ENCODE peak calls at places on chromosomes 2 and 18, in eight cellular contexts. One of them, this sample, is unnamed.

GRCh38 chr2:109067829-109068152 is 61.2 kb upstream of the SH3RF3 start:
- DNase-seq in lung microvascular endothelial cell: no peak
- DNase-seq in 8988T: no peak
- DNase-seq in kidney glomerular epithelial cell: no peak
- DNase-seq in stimulated activated CD4-positive, alpha-beta T cell treated with anti-CD3 and anti-CD28 coated beads, Interleukin-15, amount 100 ng/mL, for 1 hour: no peak
- DNase-seq in stimulated activated naive CD8-positive, alpha-beta T cell treated with anti-CD3 and anti-CD28 coated beads, Interleukin-15, Interleukin-2, amounts not matched to agents 100 U/mL and 50 U/mL, for 24 hours: no peak
- DNase-seq in activated T-helper 1 cell treated with Interleukin-2 at 50 U/mL for 16 hours: no peak
- DNase-seq in mucosa of gallbladder: no peak
- DNase-seq in this sample: no peak

GRCh38 chr2:70833246-70833645 is 2.4 kb downstream of the CD207 start:
- DNase-seq in lung microvascular endothelial cell: no peak
- DNase-seq in 8988T: no peak
- DNase-seq in kidney glomerular epithelial cell: no peak
- DNase-seq in stimulated activated CD4-positive, alpha-beta T cell treated with anti-CD3 and anti-CD28 coated beads, Interleukin-15, amount 100 ng/mL, for 1 hour: no peak
- DNase-seq in stimulated activated naive CD8-positive, alpha-beta T cell treated with anti-CD3 and anti-CD28 coated beads, Interleukin-15, Interleukin-2, amounts not matched to agents 100 U/mL and 50 U/mL, for 24 hours: no peak
- DNase-seq in activated T-helper 1 cell treated with Interleukin-2 at 50 U/mL for 16 hours: no peak
- DNase-seq in mucosa of gallbladder: no peak
- DNase-seq in this sample: no peak

GRCh38 chr2:122737429-122738077 is 982.1 kb downstream of the TSN start:
- DNase-seq in lung microvascular endothelial cell: peak
- DNase-seq in 8988T: no peak
- DNase-seq in kidney glomerular epithelial cell: no peak
- DNase-seq in stimulated activated CD4-positive, alpha-beta T cell treated with anti-CD3 and anti-CD28 coated beads, Interleukin-15, amount 100 ng/mL, for 1 hour: no peak
- DNase-seq in stimulated activated naive CD8-positive, alpha-beta T cell treated with anti-CD3 and anti-CD28 coated beads, Interleukin-15, Interleukin-2, amounts not matched to agents 100 U/mL and 50 U/mL, for 24 hours: no peak
- DNase-seq in activated T-helper 1 cell treated with Interleukin-2 at 50 U/mL for 16 hours: no peak
- DNase-seq in mucosa of gallbladder: no peak
- DNase-seq in this sample: no peak

GRCh38 chr18:24791736-24792135 is 331.3 kb downstream of the HRH4 start:
- DNase-seq in lung microvascular endothelial cell: no peak
- DNase-seq in 8988T: no peak
- DNase-seq in kidney glomerular epithelial cell: no peak
- DNase-seq in stimulated activated CD4-positive, alpha-beta T cell treated with anti-CD3 and anti-CD28 coated beads, Interleukin-15, amount 100 ng/mL, for 1 hour: no peak
- DNase-seq in stimulated activated naive CD8-positive, alpha-beta T cell treated with anti-CD3 and anti-CD28 coated beads, Interleukin-15, Interleukin-2, amounts not matched to agents 100 U/mL and 50 U/mL, for 24 hours: no peak
- DNase-seq in activated T-helper 1 cell treated with Interleukin-2 at 50 U/mL for 16 hours: no peak
- DNase-seq in mucosa of gallbladder: no peak
- DNase-seq in this sample: no peak

GRCh38 chr2:30235859-30236535 is 4.7 kb downstream of the LBH start:
- DNase-seq in lung microvascular endothelial cell: no peak
- DNase-seq in 8988T: no peak
- DNase-seq in kidney glomerular epithelial cell: no peak
- DNase-seq in stimulated activated CD4-positive, alpha-beta T cell treated with anti-CD3 and anti-CD28 coated beads, Interleukin-15, amount 100 ng/mL, for 1 hour: peak
- DNase-seq in stimulated activated naive CD8-positive, alpha-beta T cell treated with anti-CD3 and anti-CD28 coated beads, Interleukin-15, Interleukin-2, amounts not matched to agents 100 U/mL and 50 U/mL, for 24 hours: peak
- DNase-seq in activated T-helper 1 cell treated with Interleukin-2 at 50 U/mL for 16 hours: no peak
- DNase-seq in mucosa of gallbladder: no peak
- DNase-seq in this sample: no peak

GRCh38 chr2:173644146-173644545 is 289.5 kb downstream of the CDCA7 start:
- DNase-seq in lung microvascular endothelial cell: no peak
- DNase-seq in 8988T: no peak
- DNase-seq in kidney glomerular epithelial cell: peak
- DNase-seq in stimulated activated CD4-positive, alpha-beta T cell treated with anti-CD3 and anti-CD28 coated beads, Interleukin-15, amount 100 ng/mL, for 1 hour: no peak
- DNase-seq in stimulated activated naive CD8-positive, alpha-beta T cell treated with anti-CD3 and anti-CD28 coated beads, Interleukin-15, Interleukin-2, amounts not matched to agents 100 U/mL and 50 U/mL, for 24 hours: no peak
- DNase-seq in activated T-helper 1 cell treated with Interleukin-2 at 50 U/mL for 16 hours: no peak
- DNase-seq in mucosa of gallbladder: no peak
- DNase-seq in this sample: no peak

GRCh38 chr2:45612265-45612664 is 1.2 kb upstream of the SRBD1 start:
- DNase-seq in lung microvascular endothelial cell: peak
- DNase-seq in 8988T: no peak
- DNase-seq in kidney glomerular epithelial cell: peak
- DNase-seq in stimulated activated CD4-positive, alpha-beta T cell treated with anti-CD3 and anti-CD28 coated beads, Interleukin-15, amount 100 ng/mL, for 1 hour: no peak
- DNase-seq in stimulated activated naive CD8-positive, alpha-beta T cell treated with anti-CD3 and anti-CD28 coated beads, Interleukin-15, Interleukin-2, amounts not matched to agents 100 U/mL and 50 U/mL, for 24 hours: no peak
- DNase-seq in activated T-helper 1 cell treated with Interleukin-2 at 50 U/mL for 16 hours: no peak
- DNase-seq in mucosa of gallbladder: no peak
- DNase-seq in this sample: no peak

GRCh38 chr2:201154615-201155014 is 28.3 kb upstream of the CASP10 start:
- DNase-seq in lung microvascular endothelial cell: no peak
- DNase-seq in 8988T: no peak
- DNase-seq in kidney glomerular epithelial cell: no peak
- DNase-seq in stimulated activated CD4-positive, alpha-beta T cell treated with anti-CD3 and anti-CD28 coated beads, Interleukin-15, amount 100 ng/mL, for 1 hour: no peak
- DNase-seq in stimulated activated naive CD8-positive, alpha-beta T cell treated with anti-CD3 and anti-CD28 coated beads, Interleukin-15, Interleukin-2, amounts not matched to agents 100 U/mL and 50 U/mL, for 24 hours: no peak
- DNase-seq in activated T-helper 1 cell treated with Interleukin-2 at 50 U/mL for 16 hours: no peak
- DNase-seq in mucosa of gallbladder: no peak
- DNase-seq in this sample: no peak

GRCh38 chr18:22564036-22564435 is 146.3 kb upstream of the CTAGE1 start:
- DNase-seq in lung microvascular endothelial cell: no peak
- DNase-seq in 8988T: no peak
- DNase-seq in kidney glomerular epithelial cell: peak
- DNase-seq in stimulated activated CD4-positive, alpha-beta T cell treated with anti-CD3 and anti-CD28 coated beads, Interleukin-15, amount 100 ng/mL, for 1 hour: no peak
- DNase-seq in stimulated activated naive CD8-positive, alpha-beta T cell treated with anti-CD3 and anti-CD28 coated beads, Interleukin-15, Interleukin-2, amounts not matched to agents 100 U/mL and 50 U/mL, for 24 hours: no peak
- DNase-seq in activated T-helper 1 cell treated with Interleukin-2 at 50 U/mL for 16 hours: no peak
- DNase-seq in mucosa of gallbladder: no peak
- DNase-seq in this sample: no peak

GRCh38 chr2:196482119-196483065 is 157.1 kb upstream of the CCDC150 start:
- DNase-seq in lung microvascular endothelial cell: no peak
- DNase-seq in 8988T: no peak
- DNase-seq in kidney glomerular epithelial cell: no peak
- DNase-seq in stimulated activated CD4-positive, alpha-beta T cell treated with anti-CD3 and anti-CD28 coated beads, Interleukin-15, amount 100 ng/mL, for 1 hour: no peak
- DNase-seq in stimulated activated naive CD8-positive, alpha-beta T cell treated with anti-CD3 and anti-CD28 coated beads, Interleukin-15, Interleukin-2, amounts not matched to agents 100 U/mL and 50 U/mL, for 24 hours: no peak
- DNase-seq in activated T-helper 1 cell treated with Interleukin-2 at 50 U/mL for 16 hours: no peak
- DNase-seq in mucosa of gallbladder: no peak
- DNase-seq in this sample: no peak

GRCh38 chr2:61714210-61714609 is 139.7 kb downstream of the FAM161A start:
- DNase-seq in lung microvascular endothelial cell: no peak
- DNase-seq in 8988T: no peak
- DNase-seq in kidney glomerular epithelial cell: no peak
- DNase-seq in stimulated activated CD4-positive, alpha-beta T cell treated with anti-CD3 and anti-CD28 coated beads, Interleukin-15, amount 100 ng/mL, for 1 hour: no peak
- DNase-seq in stimulated activated naive CD8-positive, alpha-beta T cell treated with anti-CD3 and anti-CD28 coated beads, Interleukin-15, Interleukin-2, amounts not matched to agents 100 U/mL and 50 U/mL, for 24 hours: no peak
- DNase-seq in activated T-helper 1 cell treated with Interleukin-2 at 50 U/mL for 16 hours: no peak
- DNase-seq in mucosa of gallbladder: no peak
- DNase-seq in this sample: no peak

GRCh38 chr18:2274613-2275012 is 296.7 kb downstream of the METTL4 start:
- DNase-seq in lung microvascular endothelial cell: no peak
- DNase-seq in 8988T: no peak
- DNase-seq in kidney glomerular epithelial cell: no peak
- DNase-seq in stimulated activated CD4-positive, alpha-beta T cell treated with anti-CD3 and anti-CD28 coated beads, Interleukin-15, amount 100 ng/mL, for 1 hour: no peak
- DNase-seq in stimulated activated naive CD8-positive, alpha-beta T cell treated with anti-CD3 and anti-CD28 coated beads, Interleukin-15, Interleukin-2, amounts not matched to agents 100 U/mL and 50 U/mL, for 24 hours: no peak
- DNase-seq in activated T-helper 1 cell treated with Interleukin-2 at 50 U/mL for 16 hours: no peak
- DNase-seq in mucosa of gallbladder: no peak
- DNase-seq in this sample: no peak

GRCh38 chr18:76765649-76766048 is 56.7 kb upstream of the ZNF236 start:
- DNase-seq in lung microvascular endothelial cell: no peak
- DNase-seq in 8988T: no peak
- DNase-seq in kidney glomerular epithelial cell: no peak
- DNase-seq in stimulated activated CD4-positive, alpha-beta T cell treated with anti-CD3 and anti-CD28 coated beads, Interleukin-15, amount 100 ng/mL, for 1 hour: no peak
- DNase-seq in stimulated activated naive CD8-positive, alpha-beta T cell treated with anti-CD3 and anti-CD28 coated beads, Interleukin-15, Interleukin-2, amounts not matched to agents 100 U/mL and 50 U/mL, for 24 hours: no peak
- DNase-seq in activated T-helper 1 cell treated with Interleukin-2 at 50 U/mL for 16 hours: no peak
- DNase-seq in mucosa of gallbladder: no peak
- DNase-seq in this sample: no peak

GRCh38 chr2:138209009-138209408 is 244.7 kb downstream of the HNMT start:
- DNase-seq in lung microvascular endothelial cell: no peak
- DNase-seq in 8988T: no peak
- DNase-seq in kidney glomerular epithelial cell: peak
- DNase-seq in stimulated activated CD4-positive, alpha-beta T cell treated with anti-CD3 and anti-CD28 coated beads, Interleukin-15, amount 100 ng/mL, for 1 hour: no peak
- DNase-seq in stimulated activated naive CD8-positive, alpha-beta T cell treated with anti-CD3 and anti-CD28 coated beads, Interleukin-15, Interleukin-2, amounts not matched to agents 100 U/mL and 50 U/mL, for 24 hours: no peak
- DNase-seq in activated T-helper 1 cell treated with Interleukin-2 at 50 U/mL for 16 hours: no peak
- DNase-seq in mucosa of gallbladder: no peak
- DNase-seq in this sample: peak

GRCh38 chr2:68365087-68365486 is at the start of gene PLEK:
- DNase-seq in lung microvascular endothelial cell: no peak
- DNase-seq in 8988T: no peak
- DNase-seq in kidney glomerular epithelial cell: no peak
- DNase-seq in stimulated activated CD4-positive, alpha-beta T cell treated with anti-CD3 and anti-CD28 coated beads, Interleukin-15, amount 100 ng/mL, for 1 hour: no peak
- DNase-seq in stimulated activated naive CD8-positive, alpha-beta T cell treated with anti-CD3 and anti-CD28 coated beads, Interleukin-15, Interleukin-2, amounts not matched to agents 100 U/mL and 50 U/mL, for 24 hours: peak
- DNase-seq in activated T-helper 1 cell treated with Interleukin-2 at 50 U/mL for 16 hours: no peak
- DNase-seq in mucosa of gallbladder: peak
- DNase-seq in this sample: no peak

GRCh38 chr2:8146329-8147048 is 535.4 kb upstream of the ID2 start:
- DNase-seq in lung microvascular endothelial cell: no peak
- DNase-seq in 8988T: no peak
- DNase-seq in kidney glomerular epithelial cell: no peak
- DNase-seq in stimulated activated CD4-positive, alpha-beta T cell treated with anti-CD3 and anti-CD28 coated beads, Interleukin-15, amount 100 ng/mL, for 1 hour: no peak
- DNase-seq in stimulated activated naive CD8-positive, alpha-beta T cell treated with anti-CD3 and anti-CD28 coated beads, Interleukin-15, Interleukin-2, amounts not matched to agents 100 U/mL and 50 U/mL, for 24 hours: no peak
- DNase-seq in activated T-helper 1 cell treated with Interleukin-2 at 50 U/mL for 16 hours: no peak
- DNase-seq in mucosa of gallbladder: peak
- DNase-seq in this sample: peak

GRCh38 chr2:172270278-172271079 is 156.9 kb upstream of the ITGA6 start:
- DNase-seq in lung microvascular endothelial cell: no peak
- DNase-seq in 8988T: no peak
- DNase-seq in kidney glomerular epithelial cell: peak
- DNase-seq in stimulated activated CD4-positive, alpha-beta T cell treated with anti-CD3 and anti-CD28 coated beads, Interleukin-15, amount 100 ng/mL, for 1 hour: no peak
- DNase-seq in stimulated activated naive CD8-positive, alpha-beta T cell treated with anti-CD3 and anti-CD28 coated beads, Interleukin-15, Interleukin-2, amounts not matched to agents 100 U/mL and 50 U/mL, for 24 hours: no peak
- DNase-seq in activated T-helper 1 cell treated with Interleukin-2 at 50 U/mL for 16 hours: peak
- DNase-seq in mucosa of gallbladder: peak
- DNase-seq in this sample: no peak

GRCh38 chr2:239832995-239833727 is 192.0 kb downstream of the NDUFA10 start:
- DNase-seq in lung microvascular endothelial cell: no peak
- DNase-seq in 8988T: no peak
- DNase-seq in kidney glomerular epithelial cell: no peak
- DNase-seq in stimulated activated CD4-positive, alpha-beta T cell treated with anti-CD3 and anti-CD28 coated beads, Interleukin-15, amount 100 ng/mL, for 1 hour: no peak
- DNase-seq in stimulated activated naive CD8-positive, alpha-beta T cell treated with anti-CD3 and anti-CD28 coated beads, Interleukin-15, Interleukin-2, amounts not matched to agents 100 U/mL and 50 U/mL, for 24 hours: no peak
- DNase-seq in activated T-helper 1 cell treated with Interleukin-2 at 50 U/mL for 16 hours: no peak
- DNase-seq in mucosa of gallbladder: peak
- DNase-seq in this sample: no peak

GRCh38 chr18:74544898-74545297 is 10.6 kb downstream of the CNDP1 start:
- DNase-seq in lung microvascular endothelial cell: no peak
- DNase-seq in 8988T: no peak
- DNase-seq in kidney glomerular epithelial cell: no peak
- DNase-seq in stimulated activated CD4-positive, alpha-beta T cell treated with anti-CD3 and anti-CD28 coated beads, Interleukin-15, amount 100 ng/mL, for 1 hour: no peak
- DNase-seq in stimulated activated naive CD8-positive, alpha-beta T cell treated with anti-CD3 and anti-CD28 coated beads, Interleukin-15, Interleukin-2, amounts not matched to agents 100 U/mL and 50 U/mL, for 24 hours: no peak
- DNase-seq in activated T-helper 1 cell treated with Interleukin-2 at 50 U/mL for 16 hours: no peak
- DNase-seq in mucosa of gallbladder: no peak
- DNase-seq in this sample: no peak

GRCh38 chr2:70994055-70994444 is 623 bp downstream of the TEX261 start:
- DNase-seq in lung microvascular endothelial cell: peak
- DNase-seq in 8988T: no peak
- DNase-seq in kidney glomerular epithelial cell: no peak
- DNase-seq in stimulated activated CD4-positive, alpha-beta T cell treated with anti-CD3 and anti-CD28 coated beads, Interleukin-15, amount 100 ng/mL, for 1 hour: no peak
- DNase-seq in stimulated activated naive CD8-positive, alpha-beta T cell treated with anti-CD3 and anti-CD28 coated beads, Interleukin-15, Interleukin-2, amounts not matched to agents 100 U/mL and 50 U/mL, for 24 hours: peak
- DNase-seq in activated T-helper 1 cell treated with Interleukin-2 at 50 U/mL for 16 hours: no peak
- DNase-seq in mucosa of gallbladder: no peak
- DNase-seq in this sample: no peak

GRCh38 chr2:134737671-134738070 is 18.9 kb upstream of the TMEM163 start:
- DNase-seq in lung microvascular endothelial cell: no peak
- DNase-seq in 8988T: no peak
- DNase-seq in kidney glomerular epithelial cell: no peak
- DNase-seq in stimulated activated CD4-positive, alpha-beta T cell treated with anti-CD3 and anti-CD28 coated beads, Interleukin-15, amount 100 ng/mL, for 1 hour: no peak
- DNase-seq in stimulated activated naive CD8-positive, alpha-beta T cell treated with anti-CD3 and anti-CD28 coated beads, Interleukin-15, Interleukin-2, amounts not matched to agents 100 U/mL and 50 U/mL, for 24 hours: no peak
- DNase-seq in activated T-helper 1 cell treated with Interleukin-2 at 50 U/mL for 16 hours: no peak
- DNase-seq in mucosa of gallbladder: peak
- DNase-seq in this sample: no peak

GRCh38 chr2:32403782-32404181 is 47.0 kb downstream of the BIRC6 start:
- DNase-seq in lung microvascular endothelial cell: no peak
- DNase-seq in 8988T: no peak
- DNase-seq in kidney glomerular epithelial cell: no peak
- DNase-seq in stimulated activated CD4-positive, alpha-beta T cell treated with anti-CD3 and anti-CD28 coated beads, Interleukin-15, amount 100 ng/mL, for 1 hour: no peak
- DNase-seq in stimulated activated naive CD8-positive, alpha-beta T cell treated with anti-CD3 and anti-CD28 coated beads, Interleukin-15, Interleukin-2, amounts not matched to agents 100 U/mL and 50 U/mL, for 24 hours: no peak
- DNase-seq in activated T-helper 1 cell treated with Interleukin-2 at 50 U/mL for 16 hours: no peak
- DNase-seq in mucosa of gallbladder: no peak
- DNase-seq in this sample: no peak

GRCh38 chr2:147636238-147636887 is 208.5 kb upstream of the ACVR2A start:
- DNase-seq in lung microvascular endothelial cell: no peak
- DNase-seq in 8988T: no peak
- DNase-seq in kidney glomerular epithelial cell: peak
- DNase-seq in stimulated activated CD4-positive, alpha-beta T cell treated with anti-CD3 and anti-CD28 coated beads, Interleukin-15, amount 100 ng/mL, for 1 hour: no peak
- DNase-seq in stimulated activated naive CD8-positive, alpha-beta T cell treated with anti-CD3 and anti-CD28 coated beads, Interleukin-15, Interleukin-2, amounts not matched to agents 100 U/mL and 50 U/mL, for 24 hours: no peak
- DNase-seq in activated T-helper 1 cell treated with Interleukin-2 at 50 U/mL for 16 hours: no peak
- DNase-seq in mucosa of gallbladder: peak
- DNase-seq in this sample: no peak

GRCh38 chr2:129936334-129936934 is 43.0 kb upstream of the RAB6C start:
- DNase-seq in lung microvascular endothelial cell: no peak
- DNase-seq in 8988T: no peak
- DNase-seq in kidney glomerular epithelial cell: peak
- DNase-seq in stimulated activated CD4-positive, alpha-beta T cell treated with anti-CD3 and anti-CD28 coated beads, Interleukin-15, amount 100 ng/mL, for 1 hour: no peak
- DNase-seq in stimulated activated naive CD8-positive, alpha-beta T cell treated with anti-CD3 and anti-CD28 coated beads, Interleukin-15, Interleukin-2, amounts not matched to agents 100 U/mL and 50 U/mL, for 24 hours: peak
- DNase-seq in activated T-helper 1 cell treated with Interleukin-2 at 50 U/mL for 16 hours: peak
- DNase-seq in mucosa of gallbladder: no peak
- DNase-seq in this sample: peak

GRCh38 chr2:43605079-43605655 is 9.3 kb upstream of the THADA start:
- DNase-seq in lung microvascular endothelial cell: peak
- DNase-seq in 8988T: peak
- DNase-seq in kidney glomerular epithelial cell: peak
- DNase-seq in stimulated activated CD4-positive, alpha-beta T cell treated with anti-CD3 and anti-CD28 coated beads, Interleukin-15, amount 100 ng/mL, for 1 hour: no peak
- DNase-seq in stimulated activated naive CD8-positive, alpha-beta T cell treated with anti-CD3 and anti-CD28 coated beads, Interleukin-15, Interleukin-2, amounts not matched to agents 100 U/mL and 50 U/mL, for 24 hours: peak
- DNase-seq in activated T-helper 1 cell treated with Interleukin-2 at 50 U/mL for 16 hours: no peak
- DNase-seq in mucosa of gallbladder: peak
- DNase-seq in this sample: peak

GRCh38 chr18:35345460-35345921 is 1.3 kb upstream of the ZNF24 start:
- DNase-seq in lung microvascular endothelial cell: no peak
- DNase-seq in 8988T: no peak
- DNase-seq in kidney glomerular epithelial cell: peak
- DNase-seq in stimulated activated CD4-positive, alpha-beta T cell treated with anti-CD3 and anti-CD28 coated beads, Interleukin-15, amount 100 ng/mL, for 1 hour: no peak
- DNase-seq in stimulated activated naive CD8-positive, alpha-beta T cell treated with anti-CD3 and anti-CD28 coated beads, Interleukin-15, Interleukin-2, amounts not matched to agents 100 U/mL and 50 U/mL, for 24 hours: no peak
- DNase-seq in activated T-helper 1 cell treated with Interleukin-2 at 50 U/mL for 16 hours: no peak
- DNase-seq in mucosa of gallbladder: no peak
- DNase-seq in this sample: no peak

GRCh38 chr2:130328710-130329109 is 14.0 kb upstream of the IMP4 start:
- DNase-seq in lung microvascular endothelial cell: no peak
- DNase-seq in 8988T: no peak
- DNase-seq in kidney glomerular epithelial cell: no peak
- DNase-seq in stimulated activated CD4-positive, alpha-beta T cell treated with anti-CD3 and anti-CD28 coated beads, Interleukin-15, amount 100 ng/mL, for 1 hour: no peak
- DNase-seq in stimulated activated naive CD8-positive, alpha-beta T cell treated with anti-CD3 and anti-CD28 coated beads, Interleukin-15, Interleukin-2, amounts not matched to agents 100 U/mL and 50 U/mL, for 24 hours: no peak
- DNase-seq in activated T-helper 1 cell treated with Interleukin-2 at 50 U/mL for 16 hours: no peak
- DNase-seq in mucosa of gallbladder: no peak
- DNase-seq in this sample: no peak

GRCh38 chr2:133710613-133711012 is 142.3 kb upstream of the NCKAP5 start:
- DNase-seq in lung microvascular endothelial cell: no peak
- DNase-seq in 8988T: no peak
- DNase-seq in kidney glomerular epithelial cell: no peak
- DNase-seq in stimulated activated CD4-positive, alpha-beta T cell treated with anti-CD3 and anti-CD28 coated beads, Interleukin-15, amount 100 ng/mL, for 1 hour: no peak
- DNase-seq in stimulated activated naive CD8-positive, alpha-beta T cell treated with anti-CD3 and anti-CD28 coated beads, Interleukin-15, Interleukin-2, amounts not matched to agents 100 U/mL and 50 U/mL, for 24 hours: no peak
- DNase-seq in activated T-helper 1 cell treated with Interleukin-2 at 50 U/mL for 16 hours: no peak
- DNase-seq in mucosa of gallbladder: no peak
- DNase-seq in this sample: no peak

GRCh38 chr18:62329676-62330454 is 4.8 kb downstream of the TNFRSF11A start:
- DNase-seq in lung microvascular endothelial cell: peak
- DNase-seq in 8988T: no peak
- DNase-seq in kidney glomerular epithelial cell: peak
- DNase-seq in stimulated activated CD4-positive, alpha-beta T cell treated with anti-CD3 and anti-CD28 coated beads, Interleukin-15, amount 100 ng/mL, for 1 hour: no peak
- DNase-seq in stimulated activated naive CD8-positive, alpha-beta T cell treated with anti-CD3 and anti-CD28 coated beads, Interleukin-15, Interleukin-2, amounts not matched to agents 100 U/mL and 50 U/mL, for 24 hours: peak
- DNase-seq in activated T-helper 1 cell treated with Interleukin-2 at 50 U/mL for 16 hours: no peak
- DNase-seq in mucosa of gallbladder: peak
- DNase-seq in this sample: no peak

GRCh38 chr2:112646102-112646719 is 472 bp downstream of the SLC20A1 start:
- DNase-seq in lung microvascular endothelial cell: peak
- DNase-seq in 8988T: no peak
- DNase-seq in kidney glomerular epithelial cell: no peak
- DNase-seq in stimulated activated CD4-positive, alpha-beta T cell treated with anti-CD3 and anti-CD28 coated beads, Interleukin-15, amount 100 ng/mL, for 1 hour: peak
- DNase-seq in stimulated activated naive CD8-positive, alpha-beta T cell treated with anti-CD3 and anti-CD28 coated beads, Interleukin-15, Interleukin-2, amounts not matched to agents 100 U/mL and 50 U/mL, for 24 hours: peak
- DNase-seq in activated T-helper 1 cell treated with Interleukin-2 at 50 U/mL for 16 hours: peak
- DNase-seq in mucosa of gallbladder: no peak
- DNase-seq in this sample: peak